ENCODE peak calls at places on chromosomes 2 and 18, in nine cellular contexts. E, A, C, G, L, Q, V, Y and B are unnamed samples.

GRCh38 chr2:197185676-197186075 is 124.9 kb downstream of the ANKRD44 start:
- DNase-seq in L (no peak), G (no peak), Q (no peak), C (no peak), V (no peak), Y (no peak), E (no peak), A (no peak), B (no peak)

GRCh38 chr2:134796373-134796772 is 42.0 kb upstream of the ACMSD start:
- DNase-seq in V (no peak), Q (no peak), C (no peak), E (no peak), A (no peak), L (no peak), Y (no peak), G (no peak), B (no peak)

GRCh38 chr2:174083843-174084458 is 118.8 kb upstream of the SP3 start:
- DNase-seq in Y (no peak), A (no peak), G (no peak), V (no peak), Q (no peak), L (no peak), C (no peak), E (no peak), B (no peak)

GRCh38 chr2:62114564-62114963 is 81.4 kb upstream of the B3GNT2 start:
- DNase-seq in A (no peak), V (no peak), Q (no peak), Y (peak), G (no peak), C (no peak), L (peak), E (no peak), B (no peak)

GRCh38 chr2:43043471-43043870 is 182.9 kb downstream of the ZFP36L2 start:
- DNase-seq in V (no peak), Q (no peak), L (no peak), C (no peak), Y (no peak), G (peak), E (no peak), A (no peak), B (no peak)

GRCh38 chr2:4556136-4556535 is 852.8 kb downstream of the DCDC2C start:
- DNase-seq in C (no peak), Y (no peak), V (no peak), L (no peak), G (no peak), Q (peak), E (no peak), A (no peak), B (no peak)

GRCh38 chr2:142130111-142131015 is 453 bp downstream of the LRP1B start:
- DNase-seq in Q (peak), E (peak), A (no peak), C (peak), Y (peak), L (peak), V (peak), G (peak), B (peak)

GRCh38 chr2:235833971-235834620 is 334.1 kb downstream of the GBX2 start:
- DNase-seq in Q (no peak), E (no peak), C (no peak), L (no peak), G (no peak), A (no peak), V (no peak), Y (no peak), B (no peak)

GRCh38 chr2:16003152-16003551 is 62.8 kb downstream of the MYCN start:
- DNase-seq in V (no peak), Y (no peak), E (no peak), L (peak), A (no peak), Q (no peak), C (no peak), G (no peak), B (no peak)

GRCh38 chr18:55351980-55352714 is 235.8 kb downstream of the TCF4 start:
- DNase-seq in A (no peak), L (no peak), C (peak), E (no peak), G (no peak), V (no peak), Q (no peak), Y (no peak), B (no peak)

GRCh38 chr2:162266468-162266754 is 23.2 kb upstream of the FAP start:
- DNase-seq in Y (no peak), E (no peak), L (no peak), G (no peak), Q (no peak), V (no peak), A (no peak), C (no peak), B (no peak)

GRCh38 chr2:213980883-213981282 is 430.0 kb upstream of the VWC2L start:
- DNase-seq in E (no peak), L (no peak), V (no peak), A (peak), G (no peak), Q (peak), C (peak), Y (no peak), B (no peak)

GRCh38 chr2:168744844-168745243 is 57.6 kb upstream of the NOSTRIN start:
- DNase-seq in A (no peak), E (no peak), V (no peak), C (no peak), G (no peak), Y (no peak), Q (no peak), L (no peak), B (no peak)

GRCh38 chr2:216195565-216195978 is 86.4 kb downstream of the XRCC5 start:
- DNase-seq in V (no peak), E (peak), L (no peak), A (peak), Q (peak), G (no peak), C (peak), Y (no peak), B (no peak)

GRCh38 chr2:11562011-11562410 is 28.2 kb downstream of the GREB1 start:
- DNase-seq in G (no peak), A (no peak), Q (no peak), L (no peak), Y (peak), E (peak), C (no peak), V (no peak), B (no peak)

GRCh38 chr2:224747765-224748164 is 31.6 kb upstream of the CCDC195 start:
- DNase-seq in G (no peak), V (no peak), C (no peak), A (no peak), E (no peak), L (no peak), Q (no peak), Y (no peak), B (no peak)

GRCh38 chr2:18701981-18702380 is 112.6 kb upstream of the NT5C1B start:
- DNase-seq in Q (peak), A (peak), E (peak), L (no peak), V (no peak), G (no peak), C (peak), Y (no peak), B (no peak)

GRCh38 chr18:30533716-30534115 is 508.8 kb downstream of the DSC3 start:
- DNase-seq in L (no peak), Q (no peak), C (no peak), Y (no peak), G (no peak), V (no peak), E (no peak), A (no peak), B (no peak)

GRCh38 chr18:35267161-35267651 is 22.8 kb downstream of the ZSCAN30 start:
- DNase-seq in G (peak), Y (peak), A (no peak), C (no peak), E (no peak), L (peak), Q (peak), V (peak), B (no peak)

GRCh38 chr2:21356076-21356856 is 232.5 kb downstream of the TDRD15 start:
- DNase-seq in V (no peak), C (no peak), G (no peak), E (no peak), L (peak), Q (no peak), Y (no peak), A (no peak), B (no peak)

GRCh38 chr2:63189026-63189425 is 138.4 kb downstream of the OTX1 start:
- DNase-seq in E (peak), L (peak), A (peak), G (no peak), V (no peak), Q (peak), Y (no peak), C (peak), B (no peak)

GRCh38 chr2:214856116-214856515 is 46.6 kb upstream of the BARD1 start:
- DNase-seq in Q (peak), E (peak), V (no peak), Y (no peak), C (peak), A (peak), G (no peak), L (no peak), B (no peak)

GRCh38 chr2:45412754-45413379 is 198.2 kb downstream of the SRBD1 start:
- DNase-seq in Y (no peak), C (peak), A (no peak), L (no peak), E (no peak), V (no peak), Q (no peak), G (no peak), B (no peak)

GRCh38 chr2:241931084-241931975 is 61.8 kb downstream of the RTP5 start:
- DNase-seq in C (no peak), A (no peak), G (no peak), E (no peak), Q (no peak), L (no peak), V (no peak), Y (peak), B (no peak)

GRCh38 chr2:48588745-48589144 is 28.9 kb upstream of the GTF2A1L start:
- DNase-seq in Y (no peak), G (no peak), C (no peak), Q (no peak), L (no peak), E (no peak), A (no peak), V (no peak), B (no peak)

GRCh38 chr2:103959174-103960125 is 894.5 kb upstream of the POU3F3 start:
- DNase-seq in E (peak), V (no peak), Q (peak), C (no peak), L (peak), G (no peak), Y (no peak), A (no peak), B (peak)

GRCh38 chr2:162477011-162477410 is 133.1 kb downstream of the GCA start:
- DNase-seq in V (no peak), Q (no peak), A (no peak), G (no peak), L (no peak), Y (no peak), C (no peak), E (no peak), B (no peak)

DNA sequence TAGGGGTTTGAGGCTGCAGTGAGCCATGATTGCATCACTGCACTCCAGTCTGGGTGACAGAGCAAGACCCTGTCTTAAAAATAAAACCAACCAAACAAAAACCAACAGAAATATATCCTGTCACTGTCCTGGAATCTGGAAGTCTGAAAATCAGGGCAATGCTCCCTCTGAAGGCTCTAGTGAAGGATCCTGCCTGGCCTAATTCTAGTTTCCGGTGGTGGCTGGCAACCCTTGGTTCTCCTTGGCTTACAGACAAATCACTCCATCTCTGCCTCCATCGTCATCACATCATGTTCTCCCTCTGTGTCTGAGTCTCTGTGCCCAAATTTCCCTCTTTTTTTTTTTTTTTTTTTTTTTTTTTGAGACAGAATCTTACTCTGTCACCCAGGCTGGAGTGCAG is 15.9 kb upstream of the VPS4B start:
- DNase-seq in V (no peak), Y (no peak), L (no peak), C (no peak), E (no peak), G (no peak), A (no peak), Q (no peak), B (no peak)
- TF ChIP-seq CTCF in V (no peak), Y (no peak), L (no peak), C (no peak), E (no peak), G (no peak), A (no peak), Q (no peak), B (no peak)

DNA sequence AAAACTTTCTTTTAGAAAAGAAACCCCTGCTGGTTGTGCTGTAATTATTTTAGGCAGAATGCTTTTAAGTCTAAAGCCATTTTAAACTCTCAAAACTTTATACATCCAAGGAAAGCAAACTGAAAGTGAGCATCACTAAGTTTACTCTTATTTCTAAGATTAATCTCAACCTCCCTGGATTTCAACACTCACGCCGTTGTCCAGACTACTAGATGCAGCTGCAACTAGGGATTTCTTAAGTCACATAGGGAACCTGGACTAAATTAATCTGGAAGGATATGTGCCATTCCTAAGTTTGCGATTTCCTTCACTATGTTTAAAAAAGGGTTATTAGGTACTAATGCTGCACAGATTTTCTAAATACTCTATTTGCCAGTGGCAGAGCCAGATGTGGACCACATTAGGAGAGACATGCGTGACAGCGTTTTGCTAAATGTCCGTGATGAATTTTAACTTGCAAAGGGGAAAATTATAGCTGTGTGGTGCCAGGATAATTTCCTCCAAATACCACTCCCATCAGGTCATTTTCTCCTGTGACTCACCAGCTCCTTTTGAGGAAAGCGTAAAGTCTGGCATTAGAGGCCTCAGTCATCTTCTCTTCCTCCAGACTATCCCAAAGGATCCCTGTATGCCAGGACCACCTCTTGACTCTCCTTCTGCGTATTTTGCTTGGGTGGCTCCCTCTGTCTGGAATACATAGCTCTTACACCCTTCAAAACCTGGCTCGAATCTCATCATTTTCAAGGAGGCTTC is 143.7 kb downstream of the ATL2 start:
- DNase-seq in C (peak), A (peak), L (no peak), E (peak), G (no peak), Q (peak), Y (no peak), V (no peak), B (no peak)
- TF ChIP-seq CTCF in C (no peak), A (no peak), L (no peak), E (no peak), G (no peak), Q (peak), Y (no peak), V (no peak), B (no peak)

GRCh38 chr2:199485732-199486335 is 28.1 kb upstream of the SATB2 start:
- DNase-seq in E (peak), G (no peak), L (peak), C (peak), Q (peak), Y (peak), V (no peak), A (peak), B (peak)

GRCh38 chr2:199480966-199481365 is 23.2 kb upstream of the SATB2 start:
- DNase-seq in C (no peak), G (no peak), V (no peak), Q (no peak), Y (no peak), E (no peak), L (no peak), A (no peak), B (no peak)

GRCh38 chr2:199490049-199490448 is 32.3 kb upstream of the SATB2 start:
- DNase-seq in Q (no peak), Y (no peak), C (no peak), G (no peak), L (no peak), V (no peak), E (no peak), A (no peak), B (no peak)

GRCh38 chr2:199488772-199489400 is 31.1 kb upstream of the SATB2 start:
- DNase-seq in Q (peak), L (peak), C (peak), Y (peak), V (no peak), G (no peak), E (peak), A (peak), B (peak)

DNA sequence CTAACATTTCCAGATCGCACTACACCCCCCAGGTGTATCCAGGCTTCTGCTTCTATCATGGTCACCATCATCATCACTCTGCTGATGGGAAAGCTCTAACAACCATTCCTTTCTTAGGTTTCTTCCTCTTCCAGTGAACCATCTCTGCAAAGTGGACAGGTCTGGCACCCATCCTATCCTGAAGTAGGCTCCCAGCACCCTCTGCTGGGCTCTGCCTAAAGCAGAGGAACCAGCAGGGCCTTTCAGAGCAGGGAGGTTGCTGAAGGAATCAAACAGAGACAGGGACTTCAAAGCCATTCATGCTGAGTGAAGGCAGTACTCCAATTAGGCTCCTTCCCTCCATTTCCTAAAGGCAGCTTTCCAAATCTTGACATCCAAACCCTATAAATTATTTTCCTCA is 27.2 kb upstream of the SATB2 start:
- DNase-seq in Q (no peak), L (no peak), C (no peak), G (no peak), V (no peak), E (no peak), A (peak), Y (no peak), B (no peak)
- TF ChIP-seq CTCF in Q (peak), L (peak), C (peak), G (no peak), V (peak), E (no peak), A (peak), Y (no peak), B (no peak)

GRCh38 chr2:128354731-128355470 is 36.2 kb upstream of the HS6ST1 start:
- DNase-seq in L (no peak), C (peak), Y (no peak), A (peak), G (no peak), V (no peak), Q (peak), E (no peak), B (no peak)
- TF ChIP-seq CTCF in L (no peak), C (peak), Y (no peak), A (peak), G (no peak), V (no peak), Q (peak), E (no peak), B (no peak)

GRCh38 chr18:9612215-9612830 is 2.0 kb downstream of the PPP4R1 start:
- DNase-seq in G (no peak), A (peak), E (peak), L (peak), V (no peak), Y (peak), Q (no peak), C (peak), B (no peak)
- TF ChIP-seq CTCF in G (peak), A (peak), E (peak), L (peak), V (peak), Y (no peak), Q (peak), C (peak), B (peak)

GRCh38 chr2:24228470-24228869 is 53.6 kb downstream of the FAM228A start:
- DNase-seq in L (no peak), V (no peak), A (peak), E (peak), Y (no peak), C (peak), G (no peak), Q (no peak), B (no peak)

GRCh38 chr2:24237313-24237712 is 62.5 kb downstream of the FAM228A start:
- DNase-seq in C (no peak), E (no peak), Y (no peak), A (no peak), G (no peak), L (no peak), Q (no peak), V (no peak), B (no peak)

GRCh38 chr2:24238158-24238557 is 63.3 kb downstream of the FAM228A start:
- DNase-seq in V (no peak), E (no peak), Q (no peak), Y (no peak), L (no peak), A (no peak), G (no peak), C (no peak), B (no peak)

GRCh38 chr2:24231461-24231881 is 56.6 kb downstream of the FAM228A start:
- DNase-seq in Y (no peak), G (no peak), Q (peak), A (peak), L (no peak), E (no peak), V (no peak), C (peak), B (no peak)

GRCh38 chr2:24233321-24233720 is 58.5 kb downstream of the FAM228A start:
- DNase-seq in V (no peak), E (no peak), A (no peak), Q (no peak), L (no peak), G (no peak), Y (no peak), C (no peak), B (no peak)
- TF ChIP-seq CTCF in V (no peak), E (no peak), A (no peak), Q (no peak), L (no peak), G (no peak), Y (no peak), C (no peak), B (no peak)

DNA sequence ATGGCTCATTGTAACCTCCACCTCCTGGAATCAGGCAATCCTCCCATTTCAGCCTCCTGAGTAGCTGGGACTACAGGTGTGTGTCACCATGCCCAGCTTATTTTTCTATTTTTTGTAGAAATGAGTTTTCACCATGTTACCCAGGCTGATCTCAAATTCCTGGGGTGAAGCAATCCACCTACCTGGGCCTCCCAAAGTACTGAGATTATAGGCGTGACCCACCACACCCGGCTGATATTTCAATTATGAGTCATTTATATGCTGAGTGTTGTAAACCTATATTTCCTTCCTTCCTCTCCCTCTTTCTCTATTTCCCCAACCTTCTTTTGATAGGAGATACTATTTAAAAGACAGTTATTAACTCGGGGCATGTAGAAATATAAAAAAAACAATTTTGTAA is 469.6 kb upstream of the ID2 start:
- DNase-seq in C (no peak), Q (no peak), E (no peak), L (no peak), Y (no peak), A (no peak), V (no peak), G (no peak), B (no peak)
- TF ChIP-seq CTCF in C (no peak), Q (no peak), E (no peak), L (no peak), Y (no peak), A (no peak), V (no peak), G (no peak), B (no peak)

DNA sequence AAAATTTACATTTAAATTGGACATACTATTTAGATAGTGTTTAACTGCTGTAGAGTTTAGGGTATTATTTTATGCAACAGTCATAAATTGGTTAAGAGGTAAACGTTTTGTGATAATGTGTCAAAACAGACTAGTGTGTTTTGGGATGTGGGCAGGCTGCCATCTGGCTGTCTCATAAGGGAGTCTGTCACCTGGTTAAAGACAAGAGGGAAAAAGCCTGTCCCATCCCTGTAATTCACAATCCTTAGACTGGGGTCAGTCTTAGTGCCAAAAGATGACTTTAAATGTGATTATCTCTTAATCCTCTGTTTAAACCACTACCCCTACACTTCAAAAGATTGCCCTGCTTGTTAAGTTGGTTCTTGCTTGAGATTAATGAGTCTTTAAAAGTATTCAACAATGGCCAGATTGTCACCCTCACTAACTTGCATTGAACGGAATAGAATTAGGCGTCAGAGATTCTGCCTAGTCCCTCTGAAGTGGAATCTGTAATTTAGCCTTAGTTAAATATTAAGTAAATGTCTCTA is 59.2 kb downstream of the SGPP2 start:
- DNase-seq in L (peak), E (peak), V (no peak), Q (no peak), C (no peak), A (no peak), G (no peak), Y (no peak), B (no peak)
- TF ChIP-seq CTCF in L (peak), E (no peak), V (peak), Q (no peak), C (no peak), A (no peak), G (no peak), Y (no peak), B (no peak)